ENCODE peak calls at places on chromosome 20, in four cellular contexts. W is HL-60, K is GM12878, C is K562. A is an unnamed sample.

GRCh38 chr20:57037689-57038088 is 228.8 kb downstream of the BMP7 start:
- DNase-seq in W (no peak), K (no peak), C (no peak), A (no peak)

GRCh38 chr20:51417745-51418529 is 124.6 kb downstream of the NFATC2 start:
- DNase-seq in W (no peak), K (no peak), C (no peak), A (no peak)

GRCh38 chr20:51792960-51793359 is 9.4 kb downstream of the SALL4 start:
- DNase-seq in W (no peak), K (no peak), C (no peak), A (no peak)

GRCh38 chr20:10985536-10985935 is 311.7 kb upstream of the JAG1 start:
- DNase-seq in W (no peak), K (no peak), C (no peak), A (no peak)

GRCh38 chr20:23036371-23036770 is 1.3 kb downstream of the SSTR4 start:
- DNase-seq in W (no peak), K (no peak), C (no peak), A (no peak)

GRCh38 chr20:58306421-58307261 is 2.9 kb upstream of the RAB22A start:
- DNase-seq in W (peak; percentile 66), K (peak; percentile 85), C (peak; percentile 8), A (no peak)

GRCh38 chr20:6058684-6059295 is 4.9 kb upstream of the LRRN4 start:
- DNase-seq in W (no peak), K (no peak), C (no peak), A (no peak)

GRCh38 chr20:51284871-51285270 is 257.6 kb downstream of the NFATC2 start:
- DNase-seq in W (no peak), K (no peak), C (no peak), A (no peak)

GRCh38 chr20:40265872-40266533 is 423.0 kb downstream of the MAFB start:
- DNase-seq in W (no peak), K (no peak), C (peak; percentile 3), A (no peak)

GRCh38 chr20:11186301-11187008 is 512.7 kb upstream of the JAG1 start:
- DNase-seq in W (no peak), K (no peak), C (no peak), A (no peak)

GRCh38 chr20:35615667-35616464 is at the start of gene SPAG4:
- DNase-seq in W (peak; percentile 99), K (no peak), C (peak; percentile 83), A (peak; percentile 87)

GRCh38 chr20:2640260-2640659 is 12.2 kb upstream of the NOP56 start:
- DNase-seq in W (no peak), K (no peak), C (no peak), A (no peak)

GRCh38 chr20:38805502-38805957 is at the start of gene PPP1R16B:
- DNase-seq in W (no peak), K (no peak), C (peak; percentile 77), A (peak; percentile 73)

GRCh38 chr20:30922129-30922528 is 335.3 kb upstream of the DEFB115 start:
- DNase-seq in W (no peak), K (no peak), C (no peak), A (no peak)

GRCh38 chr20:44597930-44598329 is 15.6 kb downstream of the PKIG start:
- DNase-seq in W (no peak), K (no peak), C (no peak), A (no peak)

GRCh38 chr20:6767536-6768227 is at the start of gene BMP2:
- DNase-seq in W (no peak), K (no peak), C (peak; percentile 9), A (peak; percentile 37)

GRCh38 chr20:8223096-8223870 is 91.2 kb downstream of the PLCB1 start:
- DNase-seq in W (no peak), K (no peak), C (no peak), A (no peak)

GRCh38 chr20:38523697-38524096 is 51.1 kb downstream of the RALGAPB start:
- DNase-seq in W (no peak), K (no peak), C (no peak), A (no peak)

GRCh38 chr20:62117658-62118057 is 4.6 kb upstream of the LSM14B start:
- DNase-seq in W (no peak), K (no peak), C (no peak), A (no peak)

GRCh38 chr20:38426498-38426897 is 8.6 kb downstream of the SNHG17 start:
- DNase-seq in W (no peak), K (no peak), C (no peak), A (no peak)

GRCh38 chr20:18005990-18006364 is 37.2 kb downstream of the MGME1 start:
- DNase-seq in W (no peak), K (no peak), C (no peak), A (no peak)

GRCh38 chr20:2350606-2351005 is 30.1 kb upstream of the TGM6 start:
- DNase-seq in W (no peak), K (no peak), C (no peak), A (no peak)

GRCh38 chr20:46226602-46227001 is 81.7 kb downstream of the CDH22 start:
- DNase-seq in W (no peak), K (no peak), C (no peak), A (no peak)

GRCh38 chr20:55348201-55348600 is 657.1 kb downstream of the CBLN4 start:
- DNase-seq in W (no peak), K (no peak), C (no peak), A (no peak)

GRCh38 chr20:57263127-57263609 is 3.3 kb downstream of the BMP7 start:
- DNase-seq in W (no peak), K (no peak), C (no peak), A (no peak)

GRCh38 chr20:1430004-1430451 is 36.6 kb downstream of the NSFL1C start:
- DNase-seq in W (no peak), K (no peak), C (no peak), A (no peak)

GRCh38 chr20:354298-354977 is 7.5 kb downstream of the NRSN2 start:
- DNase-seq in W (no peak), K (no peak), C (peak; percentile 87), A (peak; percentile 89)

GRCh38 chr20:61419010-61419409 is 166.9 kb downstream of the CDH4 start:
- DNase-seq in W (no peak), K (no peak), C (no peak), A (no peak)

GRCh38 chr20:57265649-57266250 is 691 bp downstream of the BMP7 start:
- DNase-seq in W (no peak), K (no peak), C (no peak), A (no peak)

GRCh38 chr20:36745927-36746659 is at the start of gene NDRG3:
- DNase-seq in W (peak; percentile 70), K (peak; percentile 68), C (peak; percentile 96), A (peak; percentile 93)

GRCh38 chr20:36742558-36742957 is 3.3 kb downstream of the NDRG3 start:
- DNase-seq in W (no peak), K (no peak), C (no peak), A (no peak)

GRCh38 chr20:36744243-36744642 is 1.6 kb downstream of the NDRG3 start:
- DNase-seq in W (no peak), K (no peak), C (no peak), A (no peak)

GRCh38 chr20:36744764-36745191 is 1.1 kb downstream of the NDRG3 start:
- DNase-seq in W (no peak), K (no peak), C (peak; percentile 45), A (no peak)

GRCh38 chr20:36745234-36745926 is 510 bp downstream of the NDRG3 start:
- DNase-seq in W (no peak), K (no peak), C (peak; percentile 50), A (no peak)
- TF ChIP-seq SPI1 in W (no peak), K (no peak), C (no peak), A (no peak)

DNA sequence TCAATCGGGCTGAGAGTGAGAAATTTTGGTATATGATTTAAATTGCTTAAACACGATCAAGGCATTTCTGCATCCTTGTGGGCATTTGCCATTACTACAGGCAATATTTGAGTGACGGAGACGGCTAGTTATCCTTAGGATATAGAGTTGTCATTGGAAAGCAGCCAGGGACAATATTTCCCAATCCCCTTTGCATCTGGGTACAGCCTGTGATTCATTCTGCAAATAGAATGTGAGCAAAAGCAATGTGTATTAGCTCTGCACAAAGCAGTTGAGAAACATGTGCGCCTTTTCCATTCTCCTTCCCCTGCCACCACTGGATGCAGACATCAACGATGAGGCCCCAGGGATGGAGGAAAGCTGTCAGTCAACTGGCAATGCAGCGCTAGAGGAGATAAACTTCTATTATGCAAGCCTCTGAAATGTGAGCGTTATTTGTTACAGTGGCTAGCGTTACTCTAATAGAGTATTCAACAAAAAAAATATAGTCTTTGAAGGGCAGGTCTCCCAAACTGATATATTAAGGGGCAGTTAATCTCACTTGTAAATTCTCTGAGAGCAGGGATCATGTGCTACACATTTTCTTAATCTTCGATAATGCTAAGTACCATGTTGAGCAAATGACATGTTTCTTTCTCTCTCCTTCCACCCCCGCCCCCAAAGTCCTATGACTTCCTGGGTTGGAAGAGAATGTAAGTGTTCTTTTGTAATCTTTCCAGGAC is 37.1 kb upstream of the NCOA3 start:
- DNase-seq in W (peak; percentile 84), K (no peak), C (peak; percentile 19), A (no peak)
- TF ChIP-seq SPI1 in W (no peak), K (no peak), C (no peak), A (no peak)

DNA sequence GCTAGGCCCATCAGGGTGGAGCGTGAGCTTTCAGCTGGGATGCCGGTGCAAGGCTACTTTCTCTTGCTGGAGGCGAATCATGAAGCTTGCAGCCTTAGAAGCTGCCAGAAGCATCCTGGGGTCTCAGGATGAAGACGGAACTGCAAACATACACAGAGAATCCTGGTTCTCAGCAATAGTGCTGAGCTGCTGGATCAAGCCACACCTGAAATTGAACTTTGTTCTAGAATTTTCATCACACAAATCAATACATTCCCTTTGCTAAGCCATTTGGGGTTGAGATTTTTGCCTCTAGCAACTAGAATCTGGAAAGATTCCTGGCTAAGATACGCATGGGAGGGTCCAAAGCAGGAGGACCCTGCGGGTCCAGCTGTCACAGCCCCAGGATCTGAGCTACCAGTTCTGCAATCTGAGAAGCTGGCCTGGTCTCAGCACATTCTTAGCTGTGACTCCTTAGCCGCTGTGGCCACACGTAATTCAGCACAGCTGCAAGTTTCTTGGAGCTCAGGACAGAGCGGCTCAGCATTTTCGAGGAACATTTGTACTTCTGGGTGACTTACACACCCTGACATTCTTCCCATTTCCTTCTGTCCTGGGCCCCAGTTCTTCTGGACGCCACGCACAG is 6.6 kb upstream of the ARFGAP1 start:
- DNase-seq in W (no peak), K (no peak), C (no peak), A (no peak)
- TF ChIP-seq SPI1 in W (no peak), K (no peak), C (no peak), A (no peak)

DNA sequence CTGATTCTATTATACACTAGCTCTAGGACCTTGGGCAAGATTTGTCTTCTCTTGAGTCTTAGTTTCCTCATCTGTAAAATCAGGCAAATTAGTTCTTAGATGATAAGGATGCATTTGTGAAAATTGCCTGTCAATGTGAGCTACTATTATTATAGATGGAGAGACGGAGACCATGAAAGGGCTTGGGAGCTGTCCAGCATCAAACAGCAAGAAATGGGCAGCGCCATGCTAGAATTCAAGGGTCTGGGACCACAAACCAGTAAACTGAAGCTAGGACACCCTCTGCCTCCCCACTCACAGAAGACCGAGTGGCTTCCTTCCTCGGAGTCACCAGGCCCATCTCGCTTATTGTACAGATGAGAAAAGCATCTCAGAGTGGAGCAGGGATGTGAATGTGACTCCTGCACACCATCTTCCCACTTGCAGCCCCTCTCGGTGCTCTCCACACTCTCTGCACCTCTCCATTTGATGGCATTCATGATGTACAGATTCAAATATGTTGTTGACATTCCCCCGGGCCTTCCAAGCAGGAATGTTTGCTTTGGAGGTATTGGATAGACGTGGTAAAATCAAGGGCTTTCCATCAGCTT is 24.1 kb upstream of the BPIFA3 start:
- DNase-seq in W (no peak), K (no peak), C (no peak), A (no peak)
- TF ChIP-seq SPI1 in W (no peak), K (no peak), C (no peak), A (no peak)

A was measured in GM12891.